ENCODE peak calls at places on chromosome X, in four cellular contexts. O, K, X and H are unnamed samples.

GRCh38 chrX:36867143-36867542 is 141.0 kb upstream of the FAM47C start:
- DNase-seq in O (no peak), K (no peak), X (no peak), H (no peak)

GRCh38 chrX:108811891-108812290 is 75.5 kb upstream of the IRS4 start:
- DNase-seq in O (peak; percentile 8), K (no peak), X (no peak), H (no peak)

GRCh38 chrX:135982860-135983259 is 2.4 kb upstream of the SLC9A6 start:
- DNase-seq in O (no peak), K (no peak), X (no peak), H (no peak)

GRCh38 chrX:68462653-68463052 is 29.4 kb upstream of the OPHN1 start:
- DNase-seq in O (peak; percentile 7), K (no peak), X (no peak), H (no peak)

GRCh38 chrX:104669063-104669462 is 103.1 kb downstream of the IL1RAPL2 start:
- DNase-seq in O (no peak), K (no peak), X (no peak), H (no peak)

GRCh38 chrX:71976753-71977152 is 66.1 kb downstream of the NHSL2 start:
- DNase-seq in O (no peak), K (no peak), X (no peak), H (no peak)

GRCh38 chrX:46381630-46382029 is 163.6 kb downstream of the ZNF674 start:
- DNase-seq in O (peak; percentile 33), K (no peak), X (peak; percentile 12), H (no peak)

GRCh38 chrX:10007604-10008003 is 40.4 kb downstream of the CLDN34 start:
- DNase-seq in O (no peak), K (no peak), X (no peak), H (no peak)

GRCh38 chrX:45699158-45699557 is 498.5 kb upstream of the DIPK2B start:
- DNase-seq in O (no peak), K (no peak), X (no peak), H (no peak)

GRCh38 chrX:77446029-77446585 is 1.1 kb upstream of the FGF16 start:
- DNase-seq in O (no peak), K (peak; percentile 15), X (peak; percentile 10), H (no peak)

GRCh38 chrX:117743469-117744251 is 372.9 kb downstream of the KLHL13 start:
- DNase-seq in O (no peak), K (no peak), X (peak; percentile 9), H (no peak)

GRCh38 chrX:2497961-2498780 is 2.6 kb downstream of the DHRSX start:
- DNase-seq in O (peak; percentile 63), K (no peak), X (peak; percentile 27), H (no peak)

GRCh38 chrX:2499507-2499906 is 1.3 kb downstream of the DHRSX start:
- DNase-seq in O (no peak), K (no peak), X (no peak), H (no peak)

GRCh38 chrX:2500091-2500680 is 590 bp downstream of the DHRSX start:
- DNase-seq in O (peak; percentile 44), K (peak; percentile 54), X (peak; percentile 36), H (peak; percentile 27)

GRCh38 chrX:2500681-2501151 is at the start of the genes DHRSX and ZBED1:
- DNase-seq in O (peak; percentile 18), K (peak; percentile 67), X (peak; percentile 48), H (no peak)

DNA sequence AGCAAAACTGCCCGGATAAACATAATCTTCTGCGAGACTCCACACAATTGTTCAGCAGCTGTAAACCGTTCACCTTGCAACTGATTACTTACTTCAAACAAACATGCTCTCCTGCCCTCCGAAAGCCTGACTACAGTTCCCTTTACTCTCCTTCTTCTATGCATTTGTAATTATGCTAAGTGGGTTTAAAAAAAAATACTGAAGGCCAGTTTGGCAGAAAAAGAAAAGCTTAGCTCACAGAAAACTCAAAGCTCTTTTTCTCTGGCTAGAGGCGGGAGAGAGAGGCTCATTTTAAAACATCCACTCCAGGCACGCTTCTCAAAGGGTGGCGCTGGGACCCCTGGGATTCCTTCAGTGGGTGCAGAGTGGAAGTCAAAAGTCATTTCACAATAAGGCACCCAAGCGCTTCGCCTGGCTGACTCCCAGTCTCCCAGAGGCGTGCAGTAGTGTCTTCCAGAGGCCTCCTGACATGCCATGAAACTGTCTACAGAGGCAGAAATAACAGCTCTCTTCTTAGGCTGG is 1.9 kb downstream of the DHRSX start:
- DNase-seq in O (peak; percentile 50), K (peak; percentile 43), X (peak; percentile 46), H (no peak)
- H3K36me3 ChIP-seq in O (peaks cover 32% of the 10 kb centered on the region), K (peaks cover 12% of the 10 kb centered on the region), X (no peaks in the 10 kb centered on the region), H (no peaks in the 10 kb centered on the region)

DNA sequence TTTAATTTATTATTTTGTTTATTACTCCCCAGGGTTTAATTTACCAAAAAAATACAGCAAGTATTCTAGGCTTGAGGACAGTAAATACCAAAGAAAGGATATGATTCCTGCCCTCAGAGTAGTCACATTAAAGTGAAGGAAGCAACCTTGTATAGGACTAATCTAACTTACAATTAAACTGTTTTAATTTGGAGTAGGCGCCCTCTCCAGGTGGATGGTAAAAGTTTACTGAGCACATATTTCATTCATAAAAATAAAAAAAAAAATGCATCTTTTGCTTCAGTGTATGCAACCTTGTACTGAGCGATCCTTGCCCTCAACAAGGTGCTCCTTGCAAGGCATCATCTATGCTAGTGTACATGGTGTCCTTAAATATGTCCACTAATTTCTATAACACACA is 72.0 kb upstream of the MAGEB16 start:
- DNase-seq in O (no peak), K (no peak), X (no peak), H (no peak)
- TF ChIP-seq CTCF in O (no peak), K (no peak), X (no peak), H (no peak)

DNA sequence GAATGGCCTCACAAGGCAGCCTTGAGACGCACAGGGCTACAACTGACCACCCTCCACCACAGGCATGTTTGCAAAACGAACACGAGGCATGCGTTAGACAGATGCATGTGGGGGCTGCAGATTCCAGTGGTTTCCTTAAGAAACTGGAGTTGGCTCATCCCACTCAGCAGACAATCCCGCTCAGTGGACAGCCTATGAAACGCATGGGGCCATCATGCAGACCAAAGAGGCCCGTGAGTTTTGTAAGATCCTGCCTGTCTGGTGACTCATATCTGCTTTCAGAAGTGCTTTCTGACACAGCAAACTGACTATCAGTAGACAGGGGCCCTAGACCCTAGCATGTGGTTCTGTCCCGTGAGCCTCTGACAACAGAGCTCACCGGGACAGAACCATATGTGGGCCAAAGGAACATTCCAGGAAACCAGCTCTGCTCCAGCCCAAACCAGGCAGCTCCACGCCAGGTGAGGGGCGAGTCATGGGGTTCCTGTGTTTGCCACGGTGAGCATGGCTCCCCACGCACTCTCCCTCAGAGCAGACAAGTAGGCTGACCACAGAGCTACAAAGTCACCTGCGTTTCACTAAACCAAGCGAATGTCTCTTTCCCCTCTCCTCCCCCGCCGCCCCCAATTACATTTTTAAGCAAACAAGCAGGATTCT is 74.4 kb downstream of the MTMR1 start:
- DNase-seq in O (no peak), K (no peak), X (no peak), H (no peak)
- H3K27ac ChIP-seq in O (no peak overlapping the region), K (no peak overlapping the region), X (no peak overlapping the region), H (no peak overlapping the region)

DNA sequence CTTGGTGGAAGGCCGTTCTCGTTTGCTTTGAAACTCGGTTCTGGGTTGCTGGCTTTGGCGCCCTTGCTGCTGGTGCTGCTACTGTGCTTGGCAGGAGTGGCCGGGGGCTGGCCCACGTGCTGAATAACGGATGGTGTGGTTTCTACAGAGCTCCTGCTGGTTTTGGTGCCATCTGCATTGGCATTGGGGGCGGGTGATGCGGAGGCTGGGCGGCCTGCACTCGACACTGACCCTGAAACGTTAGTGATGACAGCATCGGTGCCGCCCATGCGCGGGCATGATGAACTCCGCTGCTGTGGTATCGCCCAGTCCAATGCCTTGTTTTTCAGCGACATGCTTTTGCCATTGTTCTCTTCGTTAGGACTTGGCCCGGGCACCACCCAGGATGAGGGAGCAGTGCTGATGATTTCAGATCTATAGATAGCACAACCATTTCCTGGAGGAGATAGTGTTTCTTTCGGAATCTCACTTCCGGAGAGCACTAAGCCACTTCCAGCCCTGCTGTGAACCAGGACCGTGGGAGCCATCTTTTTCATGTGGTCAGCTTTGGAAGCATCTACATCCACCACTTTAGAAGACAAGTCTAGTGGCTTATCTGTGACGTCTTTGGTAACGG is 24.2 kb downstream of the BCOR start:
- DNase-seq in O (no peak), K (no peak), X (no peak), H (no peak)
- H3K36me3 ChIP-seq in O (peaks cover 88% of the 10 kb centered on the region), K (peaks cover 66% of the 10 kb centered on the region), X (no peaks in the 10 kb centered on the region), H (no peaks in the 10 kb centered on the region)

GRCh38 chrX:16838202-16839066 is 31.7 kb downstream of the RBBP7 start:
- DNase-seq in O (no peak), K (peak; percentile 17), X (peak; percentile 13), H (no peak)

GRCh38 chrX:16834811-16835210 is 35.4 kb downstream of the RBBP7 start:
- DNase-seq in O (no peak), K (no peak), X (no peak), H (no peak)

GRCh38 chrX:16839224-16839851 is 30.8 kb downstream of the RBBP7 start:
- DNase-seq in O (peak; percentile 47), K (no peak), X (no peak), H (no peak)

GRCh38 chrX:16839852-16840460 is 30.2 kb downstream of the RBBP7 start:
- DNase-seq in O (peak; percentile 75), K (no peak), X (no peak), H (no peak)

GRCh38 chrX:16836371-16836770 is 33.8 kb downstream of the RBBP7 start:
- DNase-seq in O (peak; percentile 42), K (no peak), X (peak; percentile 10), H (no peak)
- TF ChIP-seq CTCF in O (peak; percentile 78), K (peak; percentile 15), X (peak; percentile 37), H (peak; percentile 29)

DNA sequence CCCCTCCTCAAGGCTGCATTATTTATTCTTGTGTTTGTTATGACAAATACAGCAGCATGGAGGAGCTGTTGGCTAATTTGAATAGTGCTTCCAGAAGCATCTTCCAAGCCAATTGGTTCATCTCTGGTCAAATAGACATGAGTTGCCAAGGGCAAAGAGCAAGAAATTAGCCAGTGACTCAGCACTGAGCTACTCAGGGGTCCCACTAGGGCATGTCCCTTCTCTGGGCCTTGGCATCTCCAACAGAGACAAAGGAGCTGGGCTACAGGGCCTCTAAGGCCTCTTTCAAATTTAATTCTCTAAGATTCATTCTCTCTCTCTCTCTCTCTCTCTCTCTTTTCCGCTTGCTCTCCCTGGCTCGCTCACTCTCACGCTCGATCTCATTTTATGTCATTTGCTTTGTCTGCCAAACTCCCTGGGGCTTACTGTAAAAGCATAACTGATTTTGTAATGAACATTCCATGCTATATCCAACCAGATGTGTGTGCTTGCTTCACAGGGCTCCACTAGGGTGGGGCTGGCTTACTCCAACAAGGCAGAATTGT is 86.7 kb upstream of the MAGEA4 start:
- DNase-seq in O (no peak), K (no peak), X (no peak), H (no peak)
- H3K27ac ChIP-seq in O (no peak overlapping the region), K (no peak overlapping the region), X (no peak overlapping the region), H (no peak overlapping the region)

GRCh38 chrX:13778916-13779315 is 38.0 kb downstream of the GPM6B start:
- DNase-seq in O (no peak), K (no peak), X (no peak), H (no peak)
- H3K36me3 ChIP-seq in O (peaks cover 12% of the 10 kb centered on the region), K (peaks cover 20% of the 10 kb centered on the region), X (no peaks in the 10 kb centered on the region), H (no peaks in the 10 kb centered on the region)

DNA sequence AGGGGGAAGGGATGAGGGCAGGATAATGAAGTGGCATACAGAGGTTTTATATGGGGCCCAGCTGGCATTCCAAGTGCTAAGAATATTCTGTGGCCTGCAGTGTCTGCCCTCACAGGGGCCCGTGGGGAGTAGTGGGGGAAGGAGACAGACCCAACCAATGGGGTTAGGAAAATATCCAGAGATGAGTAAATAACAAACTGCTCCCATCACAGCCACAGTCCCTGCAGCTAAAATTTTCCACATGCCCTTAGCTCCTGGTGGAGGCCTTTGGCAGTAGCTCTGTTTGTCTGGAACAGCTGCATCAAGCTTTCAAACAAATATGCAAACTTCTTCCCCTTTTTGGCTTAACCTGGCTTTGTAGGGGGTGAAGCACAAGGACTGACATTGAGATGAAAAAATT is 3.1 kb downstream of the SRPX2 start:
- DNase-seq in O (no peak), K (no peak), X (no peak), H (no peak)
- TF ChIP-seq CTCF in O (no peak), K (no peak), X (no peak), H (no peak)

GRCh38 chrX:25544641-25545040 is 528.9 kb upstream of the ARX start:
- DNase-seq in O (no peak), K (no peak), X (no peak), H (no peak)
- H3K27ac ChIP-seq in O (no peak overlapping the region), K (no peak overlapping the region), X (no peak overlapping the region), H (no peak overlapping the region)